ENCODE peak calls at places on chromosomes 4 and X, in seven cellular contexts. M is SK-N-SH, U is mammary epithelial cell, E is adrenal gland, S is GM12878, O is A549, X is fibroblast of lung. G is an unnamed sample. For H3K9me3, the result is how much of the 10 kb centered on the place peaks cover.

GRCh38 chr4:125689839-125690238 is 375.1 kb downstream of the FAT4 start:
- DNase-seq in M (no peak), U (no peak), E (no peak), S (no peak), O (no peak), X (no peak), G (no peak)

GRCh38 chr4:26937567-26937966 is 76.9 kb downstream of the STIM2 start:
- DNase-seq in M (no peak), U (no peak), E (no peak), S (no peak), O (no peak), X (no peak), G (no peak)

GRCh38 chr4:73139245-73139644 is 69.7 kb upstream of the COX18 start:
- DNase-seq in M (no peak), U (no peak), E (no peak), S (no peak), O (no peak), X (no peak), G (no peak)

GRCh38 chr4:37742149-37742548 is 56.0 kb upstream of the RELL1 start:
- DNase-seq in M (no peak), U (peak), E (no peak), S (no peak), O (no peak), X (no peak), G (no peak)

GRCh38 chr4:121253961-121254360 is 89.8 kb upstream of the TNIP3 start:
- DNase-seq in M (no peak), U (no peak), E (no peak), S (no peak), O (no peak), X (no peak), G (no peak)

GRCh38 chr4:38678078-38678477 is 14.1 kb downstream of the KLF3 start:
- DNase-seq in M (no peak), U (peak), E (peak), S (no peak), O (no peak), X (peak), G (peak)

GRCh38 chrX:50470103-50471031 is at the start of gene DGKK:
- DNase-seq in M (peak), U (no peak), E (no peak), S (no peak), O (no peak), X (no peak), G (no peak)

GRCh38 chr4:164888096-164888495 is 11.1 kb downstream of the APELA start:
- DNase-seq in M (no peak), U (no peak), E (no peak), S (no peak), O (no peak), X (no peak), G (no peak)

GRCh38 chr4:98631506-98631905 is 26.9 kb downstream of the TSPAN5 start:
- DNase-seq in M (no peak), U (no peak), E (no peak), S (no peak), O (no peak), X (no peak), G (no peak)

GRCh38 chrX:69145714-69146113 is 19.5 kb downstream of the PJA1 start:
- DNase-seq in M (no peak), U (no peak), E (no peak), S (no peak), O (no peak), X (no peak), G (no peak)

DNA sequence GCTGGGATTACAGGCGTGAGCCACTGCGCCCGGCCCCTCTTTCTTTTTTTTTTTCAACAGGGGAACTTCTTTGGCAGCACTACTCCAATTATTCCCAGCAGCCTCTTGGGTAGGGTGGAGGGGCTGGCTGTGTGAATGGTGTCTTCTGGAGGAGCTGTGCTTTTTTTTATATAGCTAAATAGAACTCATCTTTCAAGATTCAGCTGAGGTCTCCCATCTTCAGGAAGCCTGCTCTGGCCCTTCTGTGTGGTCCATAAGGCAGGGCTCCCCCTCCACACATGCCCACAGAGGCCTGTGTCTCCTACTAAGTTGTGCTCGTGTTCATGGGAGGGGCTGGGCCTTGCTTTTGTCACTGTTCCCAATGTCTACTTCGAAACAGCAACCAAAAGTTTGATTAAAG is 116.8 kb downstream of the AFAP1 start:
- DNase-seq in M (no peak), U (no peak), E (no peak), S (no peak), O (no peak), X (no peak), G (peak)
- H3K4me3 ChIP-seq in M (no peak), U (no peak), E (no peak), S (no peak), O (no peak), X (no peak), G (no peak)

GRCh38 chrX:19785647-19786046 is 101.8 kb downstream of the SH3KBP1 start:
- DNase-seq in M (no peak), U (no peak), E (no peak), S (no peak), O (no peak), X (no peak), G (no peak)
- H3K27ac ChIP-seq in M (no peak), U (no peak), E (no peak), S (no peak), O (no peak), X (no peak), G (no peak)

GRCh38 chrX:13369541-13370140 is 49.8 kb upstream of the ATXN3L start:
- DNase-seq in M (no peak), U (no peak), E (no peak), S (no peak), O (no peak), X (no peak), G (no peak)
- H3K9me3 ChIP-seq in M (under half), U (under half), E (under half), S (under half), O (under half), X (under half), G (under half)

GRCh38 chrX:106802388-106803275 is at the start of gene TBC1D8B:
- DNase-seq in M (peak), U (peak), E (peak), S (peak), O (peak), X (peak), G (peak)
- H3K4me3 ChIP-seq in M (peak), U (peak), E (no peak), S (peak), O (peak), X (peak), G (peak)

GRCh38 chr4:113212613-113213012 is 163.2 kb downstream of the ANK2 start:
- DNase-seq in M (no peak), U (no peak), E (no peak), S (no peak), O (no peak), X (no peak), G (no peak)

GRCh38 chr4:113209652-113210320 is 160.3 kb downstream of the ANK2 start:
- DNase-seq in M (no peak), U (no peak), E (no peak), S (no peak), O (no peak), X (no peak), G (no peak)

DNA sequence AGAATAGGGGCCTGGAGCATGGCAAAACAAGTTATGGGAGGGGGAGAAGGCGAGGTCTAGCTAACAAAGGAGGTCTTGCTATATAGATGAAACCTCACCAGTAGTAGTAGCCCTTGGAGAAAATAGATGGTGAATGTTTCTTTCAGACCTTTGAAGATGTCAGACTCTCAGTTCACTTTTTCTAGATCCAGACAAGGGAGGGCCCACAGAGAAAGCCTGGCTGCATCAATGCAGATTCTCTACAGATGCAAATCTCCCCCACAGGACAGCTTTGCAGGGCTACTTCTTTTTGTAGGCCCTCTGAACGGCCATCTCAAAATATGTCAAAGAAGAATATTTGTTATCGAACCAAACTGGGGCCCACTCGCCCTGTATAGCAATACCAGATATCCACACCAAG is 159.7 kb downstream of the ANK2 start:
- DNase-seq in M (no peak), U (no peak), E (no peak), S (no peak), O (no peak), X (no peak), G (no peak)
- H3K27ac ChIP-seq in M (no peak), U (no peak), E (no peak), S (no peak), O (no peak), X (no peak), G (no peak)

GRCh38 chrX:28920141-28920540 is 332.9 kb downstream of the IL1RAPL1 start:
- DNase-seq in M (no peak), U (no peak), E (no peak), S (no peak), O (no peak), X (no peak), G (no peak)
- H3K9me3 ChIP-seq in M (under half), U (under half), E (under half), S (under half), O (under half), X (under half), G (under half)

DNA sequence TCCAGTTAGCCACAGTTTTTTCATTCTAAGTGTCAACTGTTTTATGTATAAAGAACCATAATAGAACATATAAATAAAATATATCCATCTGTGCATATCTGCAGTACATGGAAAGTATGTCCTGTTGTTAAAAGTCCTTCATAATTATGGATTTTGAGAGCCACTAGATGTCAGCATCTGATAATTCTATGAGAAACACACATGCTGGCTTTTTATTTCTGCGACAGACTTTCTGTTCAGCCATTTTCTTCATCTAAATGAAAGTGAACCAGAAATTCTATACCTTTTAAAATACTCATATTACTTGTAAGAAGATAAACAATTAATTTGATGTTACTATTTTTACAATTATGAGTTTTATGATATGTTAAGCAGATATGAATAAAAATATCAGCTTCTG is 251.4 kb downstream of the GPM6A start:
- DNase-seq in M (peak), U (peak), E (no peak), S (no peak), O (peak), X (peak), G (no peak)
- H3K4me3 ChIP-seq in M (no peak), U (no peak), E (no peak), S (no peak), O (no peak), X (no peak), G (no peak)

DNA sequence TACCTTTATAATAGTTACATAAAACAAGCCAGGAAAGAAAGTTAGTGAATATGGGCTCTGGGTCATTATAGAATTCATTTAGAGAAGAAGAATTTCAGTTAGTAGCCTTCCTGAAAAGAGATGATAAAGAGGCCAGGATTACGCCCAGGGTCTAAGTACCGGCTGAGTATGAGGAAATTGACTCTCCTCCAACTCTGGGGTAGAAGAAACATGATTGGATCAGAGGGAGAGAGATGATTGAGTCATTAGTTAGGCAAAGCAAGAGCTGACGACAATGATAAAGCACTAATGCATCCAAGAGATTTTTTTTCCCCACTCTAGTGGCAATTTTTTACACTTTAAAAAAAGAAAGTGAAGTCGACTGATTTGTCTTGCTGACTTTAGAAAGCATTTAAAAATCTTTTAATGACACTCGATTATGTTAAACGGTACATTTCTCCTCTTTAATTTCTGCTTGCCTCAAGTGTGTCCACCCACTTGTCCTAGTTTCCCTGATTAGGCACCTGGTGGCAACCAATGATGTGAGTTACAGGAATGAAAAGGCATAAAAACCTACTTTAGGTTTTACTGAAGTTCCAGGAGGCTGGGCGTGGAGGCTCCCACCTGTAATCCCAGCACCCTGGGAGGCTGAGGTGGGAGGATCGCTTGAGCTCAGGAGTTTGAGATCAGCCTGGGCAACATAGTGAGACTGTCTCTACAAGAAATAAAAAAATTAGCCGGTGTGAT is 37.3 kb upstream of the IGFBP7 start:
- DNase-seq in M (no peak), U (no peak), E (no peak), S (no peak), O (no peak), X (peak), G (no peak)
- H3K27ac ChIP-seq in M (no peak), U (no peak), E (no peak), S (no peak), O (no peak), X (no peak), G (no peak)

DNA sequence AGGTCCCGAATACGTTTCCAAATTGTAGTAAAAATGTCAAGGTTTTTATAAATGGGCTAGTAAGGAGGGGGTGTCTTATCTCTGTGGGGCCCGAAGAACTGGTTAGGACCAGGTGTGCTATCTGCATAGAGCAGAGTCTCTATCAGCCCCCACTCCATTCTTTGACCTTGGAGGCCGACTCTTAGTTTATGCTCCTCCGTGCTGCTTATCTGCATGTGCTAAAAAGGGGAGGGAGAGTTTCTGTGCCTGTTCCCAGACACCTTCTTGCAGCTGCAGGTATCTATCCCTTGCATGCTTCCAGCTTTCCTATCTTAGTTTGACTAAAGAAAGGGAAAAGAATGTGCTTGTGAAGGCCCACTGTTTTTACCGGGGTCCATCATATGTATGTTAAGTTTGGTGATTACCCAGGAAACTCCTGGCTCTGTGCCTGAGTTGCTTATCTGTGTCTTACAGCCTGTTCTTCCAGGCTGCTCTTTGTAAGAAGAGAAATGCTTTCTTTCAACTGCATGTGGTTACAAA is 28.6 kb upstream of the NAF1 start:
- DNase-seq in M (no peak), U (no peak), E (no peak), S (no peak), O (no peak), X (no peak), G (no peak)
- H3K9me3 ChIP-seq in M (under half), U (under half), E (under half), S (under half), O (under half), X (under half), G (under half)

GRCh38 chr4:996994-997374 is 3.8 kb upstream of the SLC26A1 start:
- DNase-seq in M (no peak), U (no peak), E (peak), S (no peak), O (no peak), X (no peak), G (no peak)
- H3K4me3 ChIP-seq in M (no peak), U (no peak), E (no peak), S (no peak), O (peak), X (no peak), G (no peak)

G was measured in SJSA1.